ENCODE peak calls at places on chromosomes 2 and 18, in five cellular contexts. E is A549, Z is H1, I is HepG2, A is K562. C is an unnamed sample.
A peak's percentile ranks its signal among the peaks of the same experiment; 100 is the strongest.

GRCh38 chr2:144559681-144560080 is 39.8 kb upstream of the ZEB2 start:
- DNase-seq in I (no peak), Z (no peak), A (no peak), E (no peak), C (no peak)

GRCh38 chr2:26477911-26478253 is at the start of gene OTOF:
- DNase-seq in Z (no peak), A (no peak), E (peak; percentile 44), I (no peak), C (no peak)

GRCh38 chr2:196979976-196980375 is 53.5 kb upstream of the PGAP1 start:
- DNase-seq in E (no peak), Z (no peak), A (no peak), I (no peak), C (no peak)

GRCh38 chr2:233813236-233814062 is 35.3 kb downstream of the MROH2A start:
- DNase-seq in Z (no peak), A (no peak), I (no peak), E (no peak), C (no peak)

GRCh38 chr2:235206399-235206798 is 254.6 kb downstream of the SH3BP4 start:
- DNase-seq in A (no peak), E (no peak), Z (peak; percentile 31), I (no peak), C (no peak)

GRCh38 chr2:240146141-240146561 is 5.7 kb upstream of the OTOS start:
- DNase-seq in Z (no peak), E (no peak), A (no peak), I (no peak), C (no peak)

GRCh38 chr2:42169869-42170465 is 814 bp downstream of the EML4 start:
- DNase-seq in E (no peak), A (no peak), Z (no peak), I (no peak), C (no peak)

GRCh38 chr2:181682026-181682789 is 1.9 kb upstream of the NEUROD1 start:
- DNase-seq in A (no peak), Z (peak; percentile 50), I (no peak), E (no peak), C (no peak)

GRCh38 chr18:286515-287310 is 18.9 kb upstream of the THOC1 start:
- DNase-seq in E (peak; percentile 10), Z (no peak), I (peak; percentile 20), A (no peak), C (no peak)

GRCh38 chr2:218066946-218067515 is 2.0 kb upstream of the RUFY4 start:
- DNase-seq in A (no peak), E (no peak), Z (no peak), I (no peak), C (no peak)

GRCh38 chr2:109531221-109531620 is 82.5 kb downstream of the SEPTIN10 start:
- DNase-seq in Z (no peak), I (no peak), A (no peak), E (no peak), C (no peak)

GRCh38 chr2:234368861-234369261 is 128.0 kb downstream of the ARL4C start:
- DNase-seq in Z (no peak), I (no peak), A (no peak), E (peak; percentile 94), C (no peak)

GRCh38 chr18:63962137-63962536 is 7.7 kb upstream of the SERPINB8 start:
- DNase-seq in Z (no peak), I (no peak), A (no peak), E (no peak), C (no peak)

GRCh38 chr18:79923896-79924585 is 27.4 kb downstream of the SLC66A2 start:
- DNase-seq in Z (peak; percentile 24), A (no peak), E (no peak), I (no peak), C (no peak)

GRCh38 chr2:220185766-220186165 is 558.3 kb downstream of the SLC4A3 start:
- DNase-seq in A (no peak), I (no peak), E (no peak), Z (no peak), C (no peak)

GRCh38 chr2:232632229-232632903 is 1.0 kb upstream of the EFHD1 start:
- DNase-seq in A (no peak), Z (no peak), I (no peak), E (no peak), C (no peak)

GRCh38 chr18:75869197-75869596 is 441.7 kb upstream of the SMIM21 start:
- DNase-seq in E (no peak), A (no peak), I (no peak), Z (no peak), C (no peak)
- TF ChIP-seq HDAC2 in E (no peak), A (no peak), I (no peak), Z (no peak), C (no peak)

DNA sequence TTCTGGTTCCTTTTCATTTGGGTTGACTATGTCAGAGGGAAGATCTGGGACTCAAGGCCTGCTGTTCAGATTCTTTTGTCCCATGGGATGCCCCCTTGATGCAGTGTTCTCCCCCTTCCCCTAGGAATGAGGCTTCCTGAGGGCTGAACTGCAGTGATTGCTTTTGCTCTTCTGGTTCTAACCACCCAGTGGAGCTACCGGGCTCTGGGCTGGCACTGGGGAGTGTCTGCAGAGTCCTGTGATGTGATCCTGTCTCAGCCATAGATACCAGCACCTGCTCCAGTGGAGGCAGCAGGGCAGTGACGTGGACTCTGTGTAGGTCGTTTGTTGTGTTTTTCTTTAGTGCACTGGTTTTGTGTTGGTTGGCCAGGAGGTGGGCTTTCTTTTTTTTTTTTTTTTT is 32.1 kb upstream of the RHOB start:
- DNase-seq in Z (no peak), I (no peak), E (no peak), A (no peak), C (no peak)
- TF ChIP-seq HDAC2 in Z (no peak), I (no peak), E (no peak), A (no peak), C (no peak)

DNA sequence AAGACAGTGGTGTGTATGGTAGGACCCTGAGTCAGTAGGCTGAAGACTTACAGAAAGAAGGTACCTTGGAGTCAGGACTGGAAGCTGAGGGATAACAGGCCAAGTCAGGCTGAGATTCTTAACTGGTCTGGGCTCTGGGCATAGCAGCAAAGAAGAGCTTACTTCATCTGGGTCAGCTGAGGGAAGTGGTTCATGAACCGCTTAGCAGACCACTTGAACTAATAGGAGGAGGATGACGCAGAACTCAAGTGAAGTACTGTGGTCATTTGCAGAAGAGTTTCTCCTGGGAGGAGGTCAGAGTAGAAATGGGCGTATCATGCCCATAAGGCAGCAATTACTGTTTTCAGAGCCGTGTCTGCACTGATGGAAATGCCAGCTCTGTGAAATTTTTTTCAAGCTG is 164.5 kb downstream of the LCLAT1 start:
- DNase-seq in A (no peak), E (no peak), Z (no peak), I (no peak), C (no peak)
- TF ChIP-seq HDAC2 in A (no peak), E (no peak), Z (no peak), I (no peak), C (no peak)

DNA sequence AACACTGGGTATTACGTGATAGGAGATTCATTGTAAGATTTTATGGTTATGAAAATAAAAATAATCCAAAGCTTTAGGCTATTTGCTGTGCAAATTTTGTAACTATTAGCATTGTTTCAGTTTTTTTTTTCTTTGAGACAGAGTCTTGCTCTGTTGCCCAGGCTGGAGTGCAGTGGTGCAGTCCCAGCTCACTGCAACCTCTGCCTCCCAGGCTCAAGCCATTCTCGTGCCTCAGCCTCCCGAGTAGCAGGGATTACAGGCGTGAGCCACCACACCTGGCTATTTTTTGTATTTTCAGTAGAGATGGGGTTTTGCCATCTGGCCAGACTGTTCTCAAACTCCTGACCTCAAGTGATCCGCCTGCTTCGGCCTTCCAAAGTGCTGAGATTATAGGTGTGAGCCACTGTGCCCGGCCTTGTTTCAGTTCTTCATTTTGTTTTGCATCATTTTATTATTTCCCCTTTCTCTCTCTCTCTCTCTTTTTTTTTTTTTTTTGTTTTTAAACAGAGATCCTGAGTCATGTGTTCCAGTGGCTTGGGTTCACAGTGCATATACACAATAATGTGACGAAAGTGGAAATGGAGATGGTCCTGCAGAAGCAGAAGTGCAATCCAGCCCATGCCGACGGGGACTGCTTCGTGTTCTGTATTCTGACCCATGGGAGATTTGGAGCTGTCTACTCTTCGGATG is 25.8 kb downstream of the CASP10 start:
- DNase-seq in A (no peak), Z (no peak), I (no peak), E (no peak), C (peak; percentile 70)
- TF ChIP-seq HDAC2 in A (no peak), Z (no peak), I (no peak), E (no peak), C (no peak)

DNA sequence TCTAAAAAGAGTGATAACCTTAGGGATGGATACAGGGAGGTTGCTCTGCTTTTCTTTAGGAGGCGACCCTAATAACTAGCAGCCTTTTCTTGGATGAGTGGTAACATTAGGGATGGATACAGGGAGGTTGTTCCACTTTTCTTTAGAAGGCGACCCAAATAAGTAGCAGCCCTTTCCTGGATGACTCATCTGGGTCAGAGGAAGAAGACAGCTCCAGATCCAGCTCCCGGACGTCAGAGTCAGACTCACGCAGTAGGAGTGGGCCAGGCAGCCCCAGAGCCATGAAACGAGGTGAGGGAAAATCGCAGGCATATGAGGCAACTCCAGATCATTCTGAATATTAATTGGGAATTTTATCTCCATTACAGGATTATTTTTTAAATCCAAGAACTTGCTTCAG is 31.0 kb upstream of the C1GALT1C1L start:
- DNase-seq in E (peak; percentile 37), Z (no peak), I (no peak), A (peak; percentile 25), C (no peak)
- TF ChIP-seq HDAC2 in E (no peak), Z (no peak), I (no peak), A (no peak), C (no peak)

GRCh38 chr2:71224935-71225334 is 2.0 kb downstream of the PAIP2B start:
- DNase-seq in I (no peak), E (no peak), Z (no peak), A (no peak), C (no peak)

GRCh38 chr2:71223767-71224333 is 3.1 kb downstream of the PAIP2B start:
- DNase-seq in I (peak; percentile 52), Z (peak; percentile 57), E (peak; percentile 82), A (peak; percentile 12), C (no peak)

GRCh38 chr2:71216501-71216900 is 10.4 kb downstream of the PAIP2B start:
- DNase-seq in A (no peak), I (no peak), E (no peak), Z (no peak), C (no peak)

GRCh38 chr2:71224457-71224856 is 2.4 kb downstream of the PAIP2B start:
- DNase-seq in A (no peak), Z (no peak), I (no peak), E (no peak), C (no peak)

DNA sequence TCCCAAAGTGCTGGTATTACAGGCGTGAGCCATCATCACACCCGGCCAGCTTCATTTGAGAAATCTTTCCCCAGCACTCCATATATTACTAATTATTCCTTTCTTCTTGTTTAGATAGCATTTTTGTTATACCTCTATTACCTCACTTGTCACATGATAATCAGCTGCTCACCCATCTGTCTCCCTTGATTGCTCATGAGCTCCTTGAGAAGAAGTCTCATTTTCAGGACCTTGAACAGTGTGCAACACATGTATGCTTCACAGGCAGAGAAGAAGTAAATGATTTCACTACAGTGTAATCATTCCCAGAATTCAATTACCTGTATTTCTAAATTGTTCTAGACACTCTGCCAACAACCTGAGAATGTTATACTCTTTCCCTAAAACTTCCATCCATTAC is 6.2 kb downstream of the PAIP2B start:
- DNase-seq in A (no peak), Z (no peak), I (no peak), E (no peak), C (no peak)
- TF ChIP-seq HDAC2 in A (no peak), Z (no peak), I (no peak), E (no peak), C (no peak)

GRCh38 chr18:6405237-6406074 is 9.3 kb downstream of the L3MBTL4 start:
- DNase-seq in Z (no peak), A (no peak), E (no peak), I (peak; percentile 75), C (no peak)
- TF ChIP-seq HDAC2 in Z (no peak), A (no peak), E (no peak), I (peak; percentile 71), C (no peak)

GRCh38 chr18:2913398-2914005 is 66.7 kb downstream of the EMILIN2 start:
- DNase-seq in Z (no peak), I (no peak), E (no peak), A (no peak), C (no peak)
- TF ChIP-seq HDAC2 in Z (no peak), I (no peak), E (no peak), A (no peak), C (no peak)